ENCODE peak calls at places on chromosomes 11 and 22, in eight cellular contexts. X, K, R, Y, U, W, V and A are unnamed samples.
A peak's percentile ranks its signal among the peaks of the same experiment; 100 is the strongest.

GRCh38 chr22:20761536-20761935 is 12.4 kb upstream of the SERPIND1 start:
- DNase-seq in X (no peak), K (peak; percentile 41), R (no peak), Y (no peak), U (no peak), W (no peak), V (no peak), A (no peak)

GRCh38 chr11:19978668-19979518 is 181.4 kb downstream of the DBX1 start:
- DNase-seq in X (no peak), K (peak; percentile 81), R (no peak), Y (peak; percentile 43), U (no peak), W (no peak), V (no peak), A (peak; percentile 29)

GRCh38 chr11:78349114-78349513 is 68.5 kb downstream of the GAB2 start:
- DNase-seq in X (no peak), K (no peak), R (no peak), Y (no peak), U (no peak), W (no peak), V (no peak), A (no peak)

GRCh38 chr11:113789675-113790320 is 10.2 kb downstream of the CLDN25 start:
- DNase-seq in X (no peak), K (no peak), R (no peak), Y (no peak), U (no peak), W (no peak), V (no peak), A (no peak)

GRCh38 chr11:113782134-113782533 is 2.5 kb downstream of the CLDN25 start:
- DNase-seq in X (no peak), K (no peak), R (no peak), Y (no peak), U (no peak), W (no peak), V (no peak), A (no peak)

GRCh38 chr11:2800655-2801531 is 84.7 kb downstream of the CDKN1C start:
- DNase-seq in X (peak; percentile 13), K (no peak), R (no peak), Y (no peak), U (no peak), W (peak; percentile 14), V (no peak), A (no peak)

GRCh38 chr11:119480375-119481020 is 57.5 kb upstream of the THY1 start:
- DNase-seq in X (peak; percentile 15), K (no peak), R (peak; percentile 18), Y (no peak), U (no peak), W (no peak), V (no peak), A (no peak)

GRCh38 chr22:32684148-32684821 is 117.2 kb upstream of the TIMP3 start:
- DNase-seq in X (no peak), K (no peak), R (no peak), Y (no peak), U (no peak), W (no peak), V (no peak), A (no peak)